ENCODE peak calls at places on chromosomes 7 and 10, in eight cellular contexts. Y is stimulated activated CD4-positive, alpha-beta T cell treated with anti-CD3 and anti-CD28 coated beads, Interleukin-1b, Interleukin-23, amount 100 ng/mL, for 24 hours; V is amniotic epithelial cell; S is uterus; R is stimulated activated naive CD8-positive, alpha-beta T cell treated with anti-CD3 and anti-CD28 coated beads, Interleukin-15, amount 100 ng/mL, for 72 hours; Z is Calu3; A is right cardiac atrium; G is T-helper 2 cell. T is an unnamed sample.

GRCh38 chr10:79414714-79415113 is 30.7 kb downstream of the ZCCHC24 start:
- DNase-seq in Z (no peak), S (no peak), A (no peak), R (no peak), Y (no peak), V (no peak), G (no peak), T (no peak)

GRCh38 chr10:70561051-70561450 is 41.5 kb downstream of the PRF1 start:
- DNase-seq in S (no peak), V (peak), R (no peak), Y (no peak), Z (no peak), A (peak), G (no peak), T (peak)

GRCh38 chr7:11193131-11193867 is 219.6 kb downstream of the PHF14 start:
- DNase-seq in R (no peak), Z (no peak), V (peak), Y (no peak), A (no peak), G (no peak), S (no peak), T (no peak)

GRCh38 chr7:47489624-47490023 is 92.3 kb downstream of the TNS3 start:
- DNase-seq in Y (no peak), S (no peak), V (no peak), Z (no peak), R (no peak), A (peak), G (no peak), T (no peak)

GRCh38 chr7:92276486-92276885 is 30.7 kb downstream of the ANKIB1 start:
- DNase-seq in Y (no peak), Z (no peak), R (no peak), G (no peak), S (no peak), V (no peak), A (no peak), T (no peak)

GRCh38 chr7:17611611-17612010 is 313.2 kb downstream of the AHR start:
- DNase-seq in R (no peak), G (no peak), S (no peak), Z (no peak), Y (no peak), V (peak), A (no peak), T (no peak)

GRCh38 chr7:133571066-133571465 is 318.2 kb downstream of the EXOC4 start:
- DNase-seq in Z (no peak), R (no peak), G (no peak), S (no peak), V (peak), Y (no peak), A (no peak), T (no peak)

GRCh38 chr10:785539-786214 is 96.2 kb upstream of the DIP2C start:
- DNase-seq in V (no peak), Z (no peak), Y (no peak), A (no peak), G (no peak), S (no peak), R (no peak), T (no peak)

GRCh38 chr7:22589641-22590141 is 89.7 kb upstream of the STEAP1B start:
- DNase-seq in V (no peak), A (peak), R (no peak), S (peak), Z (no peak), Y (no peak), G (no peak), T (no peak)

GRCh38 chr10:88042162-88043100 is 179.0 kb downstream of the PTEN start:
- DNase-seq in R (no peak), S (no peak), V (peak), Y (no peak), G (no peak), Z (no peak), A (no peak), T (no peak)

GRCh38 chr10:101040061-101040460 is 9.0 kb downstream of the SFXN3 start:
- DNase-seq in Z (no peak), Y (no peak), G (no peak), S (no peak), V (no peak), R (no peak), A (no peak), T (no peak)

GRCh38 chr10:89478085-89478738 is 57.2 kb downstream of the SLC16A12 start:
- DNase-seq in V (peak), R (no peak), A (no peak), Z (peak), S (no peak), G (no peak), Y (no peak), T (no peak)

GRCh38 chr7:134527979-134528371 is 608 bp downstream of the AKR1B10 start:
- DNase-seq in R (no peak), Y (no peak), V (peak), G (no peak), A (no peak), S (no peak), Z (no peak), T (no peak)

GRCh38 chr10:34031410-34031809 is 696.9 kb upstream of the NRP1 start:
- DNase-seq in R (no peak), Y (no peak), A (peak), S (peak), G (no peak), Z (no peak), V (peak), T (no peak)

GRCh38 chr10:28798964-28799363 is 121.6 kb downstream of the BAMBI start:
- DNase-seq in Z (no peak), A (no peak), G (no peak), V (no peak), Y (no peak), R (no peak), S (no peak), T (no peak)

GRCh38 chr7:46839651-46840050 is 742.3 kb downstream of the TNS3 start:
- DNase-seq in R (no peak), Y (no peak), S (no peak), V (no peak), G (no peak), Z (no peak), A (no peak), T (no peak)

GRCh38 chr7:32591938-32592337 is 96.6 kb downstream of the AVL9 start:
- DNase-seq in S (no peak), R (no peak), G (no peak), V (peak), Z (no peak), Y (no peak), A (no peak), T (no peak)

GRCh38 chr7:98520356-98520932 is 96.6 kb upstream of the NPTX2 start:
- DNase-seq in S (no peak), G (no peak), R (no peak), Y (no peak), A (no peak), V (no peak), Z (no peak), T (no peak)

GRCh38 chr7:4764402-4765007 is 10.9 kb upstream of the AP5Z1 start:
- DNase-seq in Y (no peak), G (no peak), S (peak), Z (no peak), A (no peak), R (no peak), V (no peak), T (no peak)

GRCh38 chr7:76257973-76258372 is 44.5 kb upstream of the HSPB1 start:
- DNase-seq in V (no peak), R (no peak), G (no peak), A (no peak), Y (no peak), S (no peak), Z (no peak), T (no peak)

GRCh38 chr7:141043621-141044020 is 28.9 kb upstream of the MRPS33 start:
- DNase-seq in G (no peak), R (no peak), V (no peak), S (no peak), Z (no peak), A (no peak), Y (no peak), T (no peak)

GRCh38 chr7:136698231-136698630 is 170.2 kb upstream of the CHRM2 start:
- DNase-seq in G (no peak), Z (no peak), S (no peak), Y (no peak), R (no peak), A (no peak), V (peak), T (no peak)

T was measured in Caco-2.